ENCODE peak calls at places on chromosomes 2 and 18, in five cellular contexts. One of them, this sample, is unnamed.

GRCh38 chr18:79680100-79680879 is 687 bp downstream of the CTDP1 start:
- DNase-seq in lower leg skin: peak; percentile 62
- DNase-seq in cardiac fibroblast: peak; percentile 63
- DNase-seq in fibroblast of pulmonary artery: peak; percentile 60
- DNase-seq in nephron progenitor cell: peak; percentile 59
- DNase-seq in this sample: peak; percentile 32

GRCh38 chr2:25851740-25852503 is 26.4 kb downstream of the ASXL2 start:
- DNase-seq in lower leg skin: no peak
- DNase-seq in cardiac fibroblast: peak; percentile 93
- DNase-seq in fibroblast of pulmonary artery: peak; percentile 93
- DNase-seq in nephron progenitor cell: no peak
- DNase-seq in this sample: no peak

GRCh38 chr18:8661754-8662573 is 43.4 kb upstream of the MTCL1 start:
- DNase-seq in lower leg skin: no peak
- DNase-seq in cardiac fibroblast: peak; percentile 32
- DNase-seq in fibroblast of pulmonary artery: peak; percentile 57
- DNase-seq in nephron progenitor cell: peak; percentile 51
- DNase-seq in this sample: no peak

GRCh38 chr2:109383505-109384307 is 230.1 kb downstream of the SEPTIN10 start:
- DNase-seq in lower leg skin: no peak
- DNase-seq in cardiac fibroblast: no peak
- DNase-seq in fibroblast of pulmonary artery: no peak
- DNase-seq in nephron progenitor cell: no peak
- DNase-seq in this sample: no peak

GRCh38 chr18:35122586-35123224 is 81.5 kb downstream of the MAPRE2 start:
- DNase-seq in lower leg skin: no peak
- DNase-seq in cardiac fibroblast: peak; percentile 37
- DNase-seq in fibroblast of pulmonary artery: no peak
- DNase-seq in nephron progenitor cell: peak; percentile 37
- DNase-seq in this sample: no peak

GRCh38 chr2:25756444-25757022 is 83.2 kb upstream of the DTNB start:
- DNase-seq in lower leg skin: no peak
- DNase-seq in cardiac fibroblast: no peak
- DNase-seq in fibroblast of pulmonary artery: no peak
- DNase-seq in nephron progenitor cell: no peak
- DNase-seq in this sample: no peak

GRCh38 chr2:224357098-224357901 is 44.6 kb downstream of the FAM124B start:
- DNase-seq in lower leg skin: peak; percentile 63
- DNase-seq in cardiac fibroblast: peak; percentile 79
- DNase-seq in fibroblast of pulmonary artery: peak; percentile 79
- DNase-seq in nephron progenitor cell: peak; percentile 59
- DNase-seq in this sample: peak; percentile 35

GRCh38 chr2:37324536-37324785 is 172 bp downstream of the PRKD3 start:
- DNase-seq in lower leg skin: peak; percentile 81
- DNase-seq in cardiac fibroblast: peak; percentile 69
- DNase-seq in fibroblast of pulmonary artery: peak; percentile 81
- DNase-seq in nephron progenitor cell: no peak
- DNase-seq in this sample: no peak

GRCh38 chr2:130795431-130795830 is 40.1 kb downstream of the AMER3 start:
- DNase-seq in lower leg skin: no peak
- DNase-seq in cardiac fibroblast: no peak
- DNase-seq in fibroblast of pulmonary artery: no peak
- DNase-seq in nephron progenitor cell: no peak
- DNase-seq in this sample: no peak

GRCh38 chr2:129849559-129850160 is 129.8 kb upstream of the RAB6C start:
- DNase-seq in lower leg skin: no peak
- DNase-seq in cardiac fibroblast: peak; percentile 88
- DNase-seq in fibroblast of pulmonary artery: peak; percentile 90
- DNase-seq in nephron progenitor cell: peak; percentile 27
- DNase-seq in this sample: no peak

GRCh38 chr18:38961880-38962279 is 1396.3 kb upstream of the CELF4 start:
- DNase-seq in lower leg skin: no peak
- DNase-seq in cardiac fibroblast: no peak
- DNase-seq in fibroblast of pulmonary artery: no peak
- DNase-seq in nephron progenitor cell: no peak
- DNase-seq in this sample: no peak

GRCh38 chr2:44171018-44171417 is 2.3 kb downstream of the PPM1B start:
- DNase-seq in lower leg skin: no peak
- DNase-seq in cardiac fibroblast: peak; percentile 68
- DNase-seq in fibroblast of pulmonary artery: no peak
- DNase-seq in nephron progenitor cell: no peak
- DNase-seq in this sample: no peak

GRCh38 chr2:142131016-142131714 is at the start of gene LRP1B:
- DNase-seq in lower leg skin: no peak
- DNase-seq in cardiac fibroblast: peak; percentile 29
- DNase-seq in fibroblast of pulmonary artery: peak; percentile 52
- DNase-seq in nephron progenitor cell: peak; percentile 32
- DNase-seq in this sample: peak; percentile 13

GRCh38 chr2:36492216-36492945 is 105.6 kb downstream of the FEZ2 start:
- DNase-seq in lower leg skin: no peak
- DNase-seq in cardiac fibroblast: peak; percentile 52
- DNase-seq in fibroblast of pulmonary artery: peak; percentile 40
- DNase-seq in nephron progenitor cell: no peak
- DNase-seq in this sample: no peak

GRCh38 chr2:233329489-233330135 is 22.0 kb downstream of the SAG start:
- DNase-seq in lower leg skin: no peak
- DNase-seq in cardiac fibroblast: peak; percentile 26
- DNase-seq in fibroblast of pulmonary artery: peak; percentile 71
- DNase-seq in nephron progenitor cell: no peak
- DNase-seq in this sample: no peak

GRCh38 chr2:58594175-58594574 is 353.1 kb upstream of the FANCL start:
- DNase-seq in lower leg skin: no peak
- DNase-seq in cardiac fibroblast: no peak
- DNase-seq in fibroblast of pulmonary artery: no peak
- DNase-seq in nephron progenitor cell: peak; percentile 4
- DNase-seq in this sample: no peak
- TF ChIP-seq CTCF in lower leg skin: no peak
- TF ChIP-seq CTCF in cardiac fibroblast: no peak
- TF ChIP-seq CTCF in fibroblast of pulmonary artery: no peak
- TF ChIP-seq CTCF in nephron progenitor cell: peak; percentile 33
- TF ChIP-seq CTCF in this sample: peak; percentile 35

GRCh38 chr18:65721634-65722033 is 29.2 kb upstream of the CDH7 start:
- DNase-seq in lower leg skin: no peak
- DNase-seq in cardiac fibroblast: no peak
- DNase-seq in fibroblast of pulmonary artery: no peak
- DNase-seq in nephron progenitor cell: no peak
- DNase-seq in this sample: no peak

DNA sequence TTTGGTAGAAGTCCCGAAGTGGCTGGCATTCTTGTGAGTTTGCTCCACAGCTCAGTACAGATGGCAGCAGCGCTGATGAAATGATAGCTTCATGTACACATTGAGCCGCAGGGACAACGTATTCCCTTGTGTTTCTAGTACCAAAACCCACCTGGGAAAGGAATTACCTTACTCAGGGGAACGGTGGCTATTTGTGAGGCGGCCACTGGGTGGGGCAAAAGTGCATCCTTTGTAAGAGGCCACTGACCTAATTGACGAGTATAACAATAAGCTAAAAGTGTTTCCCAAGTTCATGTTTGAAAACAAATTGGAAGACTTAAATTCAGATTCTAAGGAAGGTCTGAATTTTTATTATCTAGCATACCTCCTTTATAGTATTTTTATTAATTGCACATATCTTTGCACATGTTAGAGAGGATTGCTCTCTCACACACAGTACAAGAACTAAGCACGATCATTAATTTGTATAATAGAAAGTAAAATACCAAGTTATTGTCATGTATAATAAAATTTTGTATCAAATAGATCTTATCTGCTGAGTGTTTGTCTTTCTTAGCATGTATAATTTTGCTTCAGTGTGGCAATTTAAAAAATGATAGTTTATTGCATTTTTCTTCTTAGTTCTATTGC is 25.3 kb upstream of the CDH7 start:
- DNase-seq in lower leg skin: no peak
- DNase-seq in cardiac fibroblast: no peak
- DNase-seq in fibroblast of pulmonary artery: no peak
- DNase-seq in nephron progenitor cell: peak; percentile 58
- DNase-seq in this sample: peak; percentile 28
- TF ChIP-seq CTCF in lower leg skin: no peak
- TF ChIP-seq CTCF in cardiac fibroblast: no peak
- TF ChIP-seq CTCF in fibroblast of pulmonary artery: no peak
- TF ChIP-seq CTCF in nephron progenitor cell: peak; percentile 63
- TF ChIP-seq CTCF in this sample: peak; percentile 72

DNA sequence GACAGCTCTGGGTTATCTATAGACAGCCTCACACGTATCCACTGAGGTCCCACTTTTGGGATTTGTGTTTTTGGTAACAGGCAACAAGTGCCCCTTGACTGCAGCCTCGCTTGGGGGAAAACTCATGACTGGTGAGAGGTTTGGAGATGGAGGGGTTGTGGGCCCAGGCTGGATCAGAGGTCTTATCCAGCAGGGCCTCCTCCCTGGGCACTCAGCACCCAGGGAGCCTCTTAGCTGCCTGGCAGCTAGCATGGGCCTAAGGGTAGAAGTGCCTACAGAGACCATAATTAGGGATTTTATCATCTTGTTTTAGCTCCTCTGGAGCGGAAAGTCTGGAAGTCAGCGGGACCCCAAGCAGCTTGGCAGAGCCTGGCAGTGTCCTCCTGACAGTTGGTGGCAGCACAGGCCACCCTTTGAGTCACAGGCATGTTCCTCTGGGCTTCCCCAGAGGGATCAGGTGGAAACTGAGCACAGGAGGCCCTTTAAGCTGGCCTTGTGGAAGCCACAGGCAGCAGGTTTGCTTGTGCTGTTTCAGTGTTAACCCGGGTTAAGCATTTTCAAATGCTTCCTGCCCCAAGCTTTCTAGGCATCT is 143.1 kb downstream of the KCTD1 start:
- DNase-seq in lower leg skin: no peak
- DNase-seq in cardiac fibroblast: peak; percentile 56
- DNase-seq in fibroblast of pulmonary artery: peak; percentile 70
- DNase-seq in nephron progenitor cell: peak; percentile 18
- DNase-seq in this sample: no peak
- TF ChIP-seq CTCF in lower leg skin: no peak
- TF ChIP-seq CTCF in cardiac fibroblast: peak; percentile 46
- TF ChIP-seq CTCF in fibroblast of pulmonary artery: peak; percentile 53
- TF ChIP-seq CTCF in nephron progenitor cell: no peak
- TF ChIP-seq CTCF in this sample: peak; percentile 34

GRCh38 chr2:128607981-128608506 is 289.4 kb upstream of the HS6ST1 start:
- DNase-seq in lower leg skin: no peak
- DNase-seq in cardiac fibroblast: no peak
- DNase-seq in fibroblast of pulmonary artery: no peak
- DNase-seq in nephron progenitor cell: no peak
- DNase-seq in this sample: no peak

GRCh38 chr2:128608911-128609880 is 290.5 kb upstream of the HS6ST1 start:
- DNase-seq in lower leg skin: no peak
- DNase-seq in cardiac fibroblast: no peak
- DNase-seq in fibroblast of pulmonary artery: no peak
- DNase-seq in nephron progenitor cell: no peak
- DNase-seq in this sample: no peak

GRCh38 chr2:128606837-128607236 is 288.2 kb upstream of the HS6ST1 start:
- DNase-seq in lower leg skin: no peak
- DNase-seq in cardiac fibroblast: no peak
- DNase-seq in fibroblast of pulmonary artery: no peak
- DNase-seq in nephron progenitor cell: no peak
- DNase-seq in this sample: no peak

GRCh38 chr2:128605931-128606330 is 287.3 kb upstream of the HS6ST1 start:
- DNase-seq in lower leg skin: no peak
- DNase-seq in cardiac fibroblast: no peak
- DNase-seq in fibroblast of pulmonary artery: no peak
- DNase-seq in nephron progenitor cell: no peak
- DNase-seq in this sample: no peak

GRCh38 chr2:128607440-128607839 is 288.8 kb upstream of the HS6ST1 start:
- DNase-seq in lower leg skin: no peak
- DNase-seq in cardiac fibroblast: no peak
- DNase-seq in fibroblast of pulmonary artery: no peak
- DNase-seq in nephron progenitor cell: no peak
- DNase-seq in this sample: no peak
- TF ChIP-seq CTCF in lower leg skin: no peak
- TF ChIP-seq CTCF in cardiac fibroblast: no peak
- TF ChIP-seq CTCF in fibroblast of pulmonary artery: no peak
- TF ChIP-seq CTCF in nephron progenitor cell: no peak
- TF ChIP-seq CTCF in this sample: no peak

GRCh38 chr2:55268907-55269611 is at the start of gene MTIF2:
- DNase-seq in lower leg skin: peak; percentile 93
- DNase-seq in cardiac fibroblast: peak; percentile 95
- DNase-seq in fibroblast of pulmonary artery: peak; percentile 94
- DNase-seq in nephron progenitor cell: peak; percentile 94
- DNase-seq in this sample: peak; percentile 88
- TF ChIP-seq CTCF in lower leg skin: no peak
- TF ChIP-seq CTCF in cardiac fibroblast: no peak
- TF ChIP-seq CTCF in fibroblast of pulmonary artery: no peak
- TF ChIP-seq CTCF in nephron progenitor cell: no peak
- TF ChIP-seq CTCF in this sample: peak; percentile 18

GRCh38 chr2:226730487-226730886 is 69.1 kb downstream of the IRS1 start:
- DNase-seq in lower leg skin: no peak
- DNase-seq in cardiac fibroblast: no peak
- DNase-seq in fibroblast of pulmonary artery: peak; percentile 28
- DNase-seq in nephron progenitor cell: no peak
- DNase-seq in this sample: no peak
- TF ChIP-seq CTCF in lower leg skin: no peak
- TF ChIP-seq CTCF in cardiac fibroblast: peak; percentile 4
- TF ChIP-seq CTCF in fibroblast of pulmonary artery: peak; percentile 12
- TF ChIP-seq CTCF in nephron progenitor cell: no peak
- TF ChIP-seq CTCF in this sample: no peak

GRCh38 chr2:184596819-184597411 is 1.4 kb upstream of the ZNF804A start:
- DNase-seq in lower leg skin: no peak
- DNase-seq in cardiac fibroblast: peak; percentile 44
- DNase-seq in fibroblast of pulmonary artery: peak; percentile 51
- DNase-seq in nephron progenitor cell: no peak
- DNase-seq in this sample: no peak
- TF ChIP-seq CTCF in lower leg skin: no peak
- TF ChIP-seq CTCF in cardiac fibroblast: no peak
- TF ChIP-seq CTCF in fibroblast of pulmonary artery: peak; percentile 13
- TF ChIP-seq CTCF in nephron progenitor cell: no peak
- TF ChIP-seq CTCF in this sample: no peak

This sample was measured in progenitor cell of endocrine pancreas.